ENCODE peak calls at places on chromosomes 13 and 19, in nine cellular contexts. F is colonic mucosa; U is CD8-positive, alpha-beta memory T cell; M is left ventricle myocardium inferior; Q is IMR-90; H is tibial nerve; B is heart left ventricle; Z is BE2C; G is neural progenitor cell. Y is an unnamed sample. For H3K27me3, the result is how much of the 10 kb centered on the place peaks cover.

GRCh38 chr19:16336571-16336970 is 11.9 kb downstream of the KLF2 start:
- DNase-seq in Z (no peak), U (no peak), B (no peak), H (no peak), G (no peak), M (no peak), F (no peak), Q (peak), Y (no peak)

GRCh38 chr13:62360609-62361008 is 945.0 kb upstream of the PCDH20 start:
- DNase-seq in F (no peak), B (no peak), H (no peak), G (no peak), U (no peak), Q (no peak), Z (no peak), M (no peak), Y (no peak)

GRCh38 chr13:71625183-71625582 is 241.8 kb downstream of the DACH1 start:
- DNase-seq in Q (peak), H (no peak), Z (no peak), B (no peak), U (no peak), G (no peak), M (no peak), F (no peak), Y (no peak)

GRCh38 chr19:48203227-48203793 is 32.8 kb downstream of the ZSWIM9 start:
- DNase-seq in Q (no peak), M (no peak), B (no peak), F (no peak), Z (no peak), H (no peak), G (no peak), U (no peak), Y (no peak)

GRCh38 chr13:105202384-105202783 is 1333.1 kb downstream of the EFNB2 start:
- DNase-seq in U (peak), Z (peak), G (peak), F (no peak), B (no peak), Q (peak), M (no peak), H (no peak), Y (no peak)

GRCh38 chr13:73429691-73430090 is 370.9 kb downstream of the KLF5 start:
- DNase-seq in M (no peak), Q (peak), B (no peak), F (no peak), G (no peak), H (no peak), U (no peak), Z (no peak), Y (peak)

GRCh38 chr13:99559560-99559959 is 58.3 kb downstream of the TM9SF2 start:
- DNase-seq in Q (no peak), Z (no peak), F (no peak), B (no peak), H (no peak), U (no peak), G (no peak), M (no peak), Y (no peak)

GRCh38 chr19:32812571-32812970 is 57.0 kb downstream of the SLC7A9 start:
- DNase-seq in G (no peak), H (no peak), U (no peak), M (no peak), F (no peak), Z (no peak), B (no peak), Q (no peak), Y (no peak)

GRCh38 chr19:43300206-43300605 is 30.9 kb upstream of the PSG9 start:
- DNase-seq in Z (no peak), G (no peak), U (no peak), B (no peak), H (no peak), F (no peak), Q (no peak), M (no peak), Y (no peak)

GRCh38 chr19:9932835-9933234 is 3.5 kb downstream of the OLFM2 start:
- DNase-seq in H (no peak), U (no peak), G (no peak), B (no peak), Q (no peak), F (no peak), Z (no peak), M (no peak), Y (no peak)

GRCh38 chr19:28372800-28373199 is 840.2 kb downstream of the UQCRFS1 start:
- DNase-seq in F (no peak), H (no peak), Q (no peak), Z (no peak), B (no peak), M (no peak), G (no peak), U (no peak), Y (no peak)

GRCh38 chr13:110133425-110134235 is 173.3 kb downstream of the COL4A1 start:
- DNase-seq in Q (no peak), M (no peak), U (no peak), G (no peak), F (no peak), H (no peak), B (no peak), Z (no peak), Y (no peak)

GRCh38 chr19:52669586-52669985 is 31.4 kb upstream of the ZNF83 start:
- DNase-seq in B (no peak), M (no peak), H (no peak), Q (no peak), U (no peak), Z (no peak), G (no peak), F (no peak), Y (no peak)

GRCh38 chr13:22040810-22041364 is 370.0 kb downstream of the FGF9 start:
- DNase-seq in H (no peak), U (peak), Q (no peak), G (peak), F (no peak), B (no peak), M (no peak), Z (no peak), Y (no peak)

GRCh38 chr13:33057019-33057785 is 41.0 kb downstream of the KL start:
- DNase-seq in G (peak), B (no peak), Q (peak), H (peak), F (no peak), M (no peak), U (no peak), Z (peak), Y (no peak)

GRCh38 chr19:51514866-51515481 is 13.4 kb upstream of the SIGLEC12 start:
- DNase-seq in Z (no peak), H (no peak), G (peak), M (no peak), Q (peak), U (peak), F (no peak), B (no peak), Y (no peak)

GRCh38 chr19:57578487-57579205 is at the start of gene ZNF416:
- DNase-seq in F (peak), B (peak), Z (peak), Q (peak), M (peak), U (peak), G (peak), H (peak), Y (peak)

GRCh38 chr19:1221141-1221903 is 15.7 kb downstream of the STK11 start:
- DNase-seq in F (no peak), U (no peak), G (peak), M (peak), H (peak), Z (peak), B (peak), Q (peak), Y (no peak)

GRCh38 chr13:81172603-81173002 is 831.7 kb upstream of the SPRY2 start:
- DNase-seq in F (no peak), Q (no peak), B (no peak), Z (no peak), M (no peak), U (no peak), H (no peak), G (no peak), Y (no peak)

GRCh38 chr19:13275016-13275722 is 125.0 kb downstream of the IER2 start:
- DNase-seq in F (no peak), Z (no peak), H (no peak), G (no peak), U (no peak), B (no peak), Q (no peak), M (no peak), Y (no peak)

GRCh38 chr19:33412617-33413425 is 39.3 kb downstream of the CEBPG start:
- DNase-seq in Z (no peak), G (no peak), Q (no peak), U (no peak), H (no peak), B (no peak), M (no peak), F (no peak), Y (no peak)

GRCh38 chr13:28355822-28356371 is 139.0 kb downstream of the FLT1 start:
- DNase-seq in Q (peak), U (peak), H (no peak), M (no peak), Z (no peak), F (no peak), B (no peak), G (no peak), Y (no peak)

GRCh38 chr19:49004133-49004532 is 10.4 kb downstream of the RUVBL2 start:
- DNase-seq in M (no peak), Q (no peak), H (no peak), Z (no peak), G (no peak), U (no peak), F (no peak), B (no peak), Y (no peak)

GRCh38 chr13:94192576-94192975 is 286.9 kb downstream of the DCT start:
- DNase-seq in F (no peak), Z (peak), M (no peak), U (no peak), H (no peak), B (no peak), G (peak), Q (peak), Y (no peak)

GRCh38 chr13:113656015-113656588 is 1.9 kb downstream of the ATP4B start:
- DNase-seq in U (no peak), G (no peak), F (no peak), H (peak), Q (no peak), Z (peak), M (peak), B (peak), Y (no peak)

GRCh38 chr13:78603240-78603947 is at the start of gene POU4F1:
- DNase-seq in F (peak), H (no peak), G (peak), Z (peak), U (no peak), M (peak), Q (peak), B (no peak), Y (no peak)

GRCh38 chr19:13241321-13242104 is 91.3 kb downstream of the IER2 start:
- DNase-seq in F (no peak), M (no peak), G (no peak), U (peak), H (no peak), Z (no peak), B (no peak), Q (no peak), Y (peak)

GRCh38 chr13:91078093-91078679 is 269.3 kb upstream of the MIR17HG start:
- DNase-seq in U (no peak), Q (no peak), G (peak), Z (no peak), H (no peak), M (no peak), B (no peak), F (no peak), Y (no peak)

GRCh38 chr13:25037057-25037813 is 58.7 kb upstream of the PABPC3 start:
- DNase-seq in F (peak), M (no peak), Q (peak), U (peak), Z (peak), G (peak), B (peak), H (no peak), Y (peak)

GRCh38 chr13:52158629-52159158 is 703 bp downstream of the NEK3 start:
- DNase-seq in U (no peak), Z (no peak), H (no peak), B (peak), M (peak), F (peak), Q (peak), G (no peak), Y (no peak)

GRCh38 chr13:112322562-112322961 is 53.6 kb upstream of the SPACA7 start:
- DNase-seq in H (no peak), B (no peak), Q (no peak), F (no peak), U (no peak), G (no peak), Z (no peak), M (no peak), Y (no peak)

GRCh38 chr13:92390217-92390616 is 836.4 kb upstream of the GPC6 start:
- DNase-seq in G (no peak), Q (no peak), H (no peak), B (no peak), U (no peak), Z (no peak), M (no peak), F (no peak), Y (no peak)

GRCh38 chr13:41216160-41216559 is 21.8 kb upstream of the KBTBD7 start:
- DNase-seq in H (no peak), U (no peak), G (no peak), M (no peak), Z (no peak), F (no peak), B (no peak), Q (peak), Y (peak)

DNA sequence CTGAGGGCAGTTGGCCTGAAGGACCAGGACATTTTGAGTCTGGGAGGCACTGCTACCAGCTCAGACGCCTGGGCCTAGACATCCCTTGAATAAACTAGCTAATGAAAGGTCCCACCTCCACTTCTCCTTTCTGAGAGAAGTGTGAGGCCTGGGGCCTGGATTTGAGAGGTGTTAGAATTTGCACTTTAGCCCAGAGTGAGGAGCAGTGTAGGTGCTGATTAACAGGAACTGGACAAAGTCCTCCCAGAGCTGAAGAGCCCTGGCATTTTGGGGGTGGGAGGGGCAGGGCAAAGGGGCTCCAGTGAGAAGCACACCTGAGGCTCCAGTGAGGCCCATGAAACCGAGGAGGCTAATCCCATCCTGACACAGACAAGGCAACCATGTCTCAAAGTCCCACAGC is 15.2 kb upstream of the SLC1A5 start:
- DNase-seq in G (no peak), Q (no peak), Z (no peak), H (no peak), F (peak), M (no peak), B (no peak), U (no peak), Y (no peak)
- H3K27me3 ChIP-seq in G (under half), Q (under half), Z (under half), H (under half), F (under half), M (under half), B (under half), U (under half), Y (under half)

DNA sequence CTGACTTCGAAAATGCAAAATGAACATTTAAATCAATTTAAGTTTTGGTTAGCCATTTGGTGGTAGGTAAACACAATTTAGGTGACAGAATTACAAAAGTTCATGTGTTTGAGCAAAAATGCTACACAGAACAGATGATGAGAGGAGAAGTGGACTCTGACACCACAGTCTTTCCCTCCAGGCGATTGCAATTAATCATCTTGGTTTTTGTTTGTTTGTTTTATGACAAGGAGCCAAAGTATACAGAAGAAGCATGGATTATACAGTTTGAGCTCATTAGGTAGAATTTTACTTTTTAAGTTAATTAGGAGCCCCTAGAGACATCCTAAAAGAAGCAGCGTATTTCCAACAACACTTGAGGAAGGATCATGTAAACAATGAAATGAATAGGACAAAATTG is 49.3 kb upstream of the FREM2 start:
- DNase-seq in F (no peak), Q (no peak), G (no peak), H (no peak), B (no peak), Z (no peak), U (no peak), M (no peak), Y (no peak)
- H3K27me3 ChIP-seq in F (under half), Q (under half), G (under half), H (under half), B (under half), Z (under half), U (under half), M (under half), Y (under half)

GRCh38 chr19:7638802-7639465 is 2.0 kb downstream of the STXBP2 start:
- DNase-seq in F (no peak), B (no peak), Q (no peak), U (no peak), Z (no peak), M (no peak), G (no peak), H (no peak), Y (no peak)

GRCh38 chr19:7641288-7642276 is 4.7 kb downstream of the STXBP2 start:
- DNase-seq in G (peak), F (no peak), Q (no peak), Z (no peak), M (no peak), U (no peak), H (no peak), B (no peak), Y (no peak)

GRCh38 chr19:7640803-7641202 is 3.9 kb downstream of the STXBP2 start:
- DNase-seq in Q (no peak), M (no peak), H (no peak), B (no peak), Z (no peak), G (no peak), U (no peak), F (no peak), Y (no peak)

GRCh38 chr19:7637374-7638256 is 705 bp downstream of the STXBP2 start:
- DNase-seq in G (peak), Z (no peak), M (peak), B (no peak), Q (no peak), U (no peak), F (peak), H (no peak), Y (peak)

GRCh38 chr19:7639863-7640348 is 3.0 kb downstream of the STXBP2 start:
- DNase-seq in Z (no peak), G (no peak), Q (no peak), M (no peak), H (no peak), F (no peak), U (no peak), B (no peak), Y (no peak)
- H3K27me3 ChIP-seq in Z (under half), G (under half), Q (under half), M (under half), H (under half), F (under half), U (under half), B (under half), Y (under half)

GRCh38 chr19:3368848-3369336 is 2.5 kb downstream of the NFIC start:
- DNase-seq in Z (no peak), B (no peak), G (no peak), M (no peak), U (no peak), Q (peak), F (no peak), H (no peak), Y (no peak)
- H3K27me3 ChIP-seq in Z (under half), B (under half), G (half or more), M (under half), U (under half), Q (under half), F (under half), H (under half), Y (under half)

GRCh38 chr19:55078996-55079395 is 3.3 kb downstream of the EPS8L1 start:
- DNase-seq in B (no peak), M (no peak), U (no peak), F (no peak), G (no peak), H (no peak), Z (no peak), Q (no peak), Y (no peak)

GRCh38 chr19:55080915-55081772 is 5.5 kb downstream of the EPS8L1 start:
- DNase-seq in M (peak), H (no peak), B (peak), G (peak), U (peak), F (peak), Z (peak), Q (peak), Y (no peak)

GRCh38 chr19:55079400-55080038 is 3.9 kb downstream of the EPS8L1 start:
- DNase-seq in G (no peak), F (no peak), Z (no peak), H (no peak), M (no peak), U (no peak), B (no peak), Q (no peak), Y (no peak)

GRCh38 chr19:55081773-55082022 is 6.0 kb downstream of the EPS8L1 start:
- DNase-seq in H (no peak), G (no peak), U (no peak), M (no peak), Q (no peak), B (no peak), F (no peak), Z (no peak), Y (no peak)

GRCh38 chr19:55080121-55080914 is 4.6 kb downstream of the EPS8L1 start:
- DNase-seq in Z (peak), Q (peak), H (no peak), U (peak), F (peak), M (peak), B (peak), G (peak), Y (no peak)
- H3K27me3 ChIP-seq in Z (half or more), Q (half or more), H (under half), U (under half), F (under half), M (half or more), B (half or more), G (half or more), Y (under half)

GRCh38 chr19:50331187-50332013 is 2.2 kb upstream of the KCNC3 start:
- DNase-seq in Z (no peak), U (no peak), H (no peak), Q (no peak), M (no peak), F (no peak), B (no peak), G (peak), Y (no peak)
- H3K27me3 ChIP-seq in Z (under half), U (under half), H (under half), Q (under half), M (half or more), F (under half), B (under half), G (under half), Y (under half)

Y was measured in PC-9.